ENCODE peak calls at places on chromosomes 11 and 22, in ten cellular contexts. J is anterior cingulate cortex; I is iris pigment epithelial cell; N is activated naive CD4-positive, alpha-beta T cell; V is stimulated activated CD4-positive, alpha-beta T cell treated with anti-CD3 and anti-CD28 coated beads, Interleukin-15, amount 100 ng/mL, for 1 hour; K is astrocyte of the cerebellum; T is suprapubic skin; M is naive thymus-derived CD8-positive, alpha-beta T cell; O is posterior vena cava; P is stimulated activated CD8-positive, alpha-beta memory T cell treated with anti-CD3 and anti-CD28 coated beads, Interleukin-4, amount 100 ng/mL, for 48 hours. C is an unnamed sample.

GRCh38 chr11:117829369-117829725 is 4.8 kb upstream of the FXYD2 start:
- DNase-seq in J (no peak), I (no peak), N (no peak), V (no peak), K (no peak), T (no peak), M (no peak), O (peak; percentile 69), P (peak; percentile 27), C (no peak)

GRCh38 chr11:98101329-98101728 is 919.4 kb upstream of the CNTN5 start:
- DNase-seq in J (no peak), I (no peak), N (no peak), V (no peak), K (no peak), T (no peak), M (no peak), O (no peak), P (no peak), C (no peak)

GRCh38 chr11:69670158-69670845 is 4.9 kb downstream of the LTO1 start:
- DNase-seq in J (no peak), I (peak; percentile 74), N (peak; percentile 41), V (peak; percentile 41), K (peak; percentile 78), T (peak; percentile 93), M (peak; percentile 56), O (peak; percentile 95), P (peak; percentile 78), C (peak; percentile 79)

GRCh38 chr11:101482556-101483124 is 101.2 kb downstream of the TRPC6 start:
- DNase-seq in J (no peak), I (no peak), N (no peak), V (no peak), K (no peak), T (no peak), M (no peak), O (no peak), P (no peak), C (no peak)

GRCh38 chr11:64204080-64204440 is 2.5 kb upstream of the FERMT3 start:
- DNase-seq in J (no peak), I (no peak), N (no peak), V (no peak), K (no peak), T (no peak), M (no peak), O (no peak), P (no peak), C (no peak)

GRCh38 chr22:46040471-46041465 is 63.8 kb upstream of the WNT7B start:
- DNase-seq in J (no peak), I (no peak), N (no peak), V (no peak), K (no peak), T (peak; percentile 74), M (no peak), O (peak; percentile 42), P (no peak), C (no peak)

GRCh38 chr22:48885271-48885918 is 942.3 kb downstream of the BRD1 start:
- DNase-seq in J (no peak), I (no peak), N (no peak), V (no peak), K (no peak), T (peak; percentile 64), M (no peak), O (peak; percentile 75), P (no peak), C (no peak)

GRCh38 chr11:48012051-48012391 is 31.7 kb downstream of the PTPRJ start:
- DNase-seq in J (no peak), I (no peak), N (no peak), V (no peak), K (no peak), T (no peak), M (no peak), O (no peak), P (peak; percentile 78), C (no peak)

GRCh38 chr22:29987143-29987542 is 93.1 kb upstream of the HORMAD2 start:
- DNase-seq in J (no peak), I (no peak), N (no peak), V (no peak), K (no peak), T (no peak), M (no peak), O (no peak), P (no peak), C (no peak)

GRCh38 chr11:46338988-46339666 is 8.1 kb upstream of the DGKZ start:
- DNase-seq in J (no peak), I (no peak), N (no peak), V (no peak), K (no peak), T (no peak), M (no peak), O (no peak), P (no peak), C (no peak)

GRCh38 chr11:12099132-12099873 is 11.1 kb upstream of the MICAL2 start:
- DNase-seq in J (no peak), I (no peak), N (no peak), V (no peak), K (no peak), T (no peak), M (no peak), O (no peak), P (no peak), C (no peak)

GRCh38 chr22:26485991-26486390 is 2.3 kb downstream of the SRRD start:
- DNase-seq in J (no peak), I (no peak), N (no peak), V (no peak), K (no peak), T (no peak), M (no peak), O (no peak), P (no peak), C (no peak)

GRCh38 chr22:30877662-30878515 is 90.7 kb downstream of the MORC2 start:
- DNase-seq in J (no peak), I (no peak), N (no peak), V (no peak), K (no peak), T (no peak), M (no peak), O (peak; percentile 67), P (no peak), C (no peak)

GRCh38 chr11:93861808-93862207 is 11.4 kb upstream of the VSTM5 start:
- DNase-seq in J (no peak), I (no peak), N (no peak), V (no peak), K (no peak), T (no peak), M (no peak), O (no peak), P (no peak), C (no peak)

GRCh38 chr22:37270928-37271650 is 11.2 kb upstream of the CYTH4 start:
- DNase-seq in J (no peak), I (peak; percentile 27), N (no peak), V (no peak), K (no peak), T (no peak), M (no peak), O (peak; percentile 74), P (no peak), C (no peak)

GRCh38 chr11:37978647-37979046 is 1380.6 kb upstream of the RAG2 start:
- DNase-seq in J (no peak), I (no peak), N (no peak), V (no peak), K (no peak), T (no peak), M (no peak), O (no peak), P (no peak), C (no peak)

GRCh38 chr11:22337571-22338464 is at the start of gene SLC17A6:
- DNase-seq in J (no peak), I (peak; percentile 15), N (no peak), V (no peak), K (peak; percentile 13), T (no peak), M (no peak), O (no peak), P (no peak), C (no peak)

GRCh38 chr22:38773363-38773946 is 17.7 kb upstream of the SUN2 start:
- DNase-seq in J (no peak), I (no peak), N (no peak), V (no peak), K (no peak), T (no peak), M (no peak), O (no peak), P (no peak), C (no peak)

GRCh38 chr11:9001736-9002135 is 2.1 kb downstream of the NRIP3 start:
- DNase-seq in J (no peak), I (peak; percentile 86), N (peak; percentile 10), V (no peak), K (no peak), T (no peak), M (no peak), O (no peak), P (peak; percentile 59), C (no peak)

GRCh38 chr11:47981667-47982404 is 1.5 kb downstream of the PTPRJ start:
- DNase-seq in J (no peak), I (no peak), N (no peak), V (no peak), K (no peak), T (no peak), M (no peak), O (peak; percentile 82), P (peak; percentile 43), C (no peak)

GRCh38 chr11:95883381-95883780 is 40.5 kb downstream of the MTMR2 start:
- DNase-seq in J (no peak), I (no peak), N (no peak), V (no peak), K (no peak), T (no peak), M (no peak), O (no peak), P (no peak), C (no peak)

GRCh38 chr11:122599434-122599833 is 56.1 kb upstream of the UBASH3B start:
- DNase-seq in J (no peak), I (no peak), N (no peak), V (no peak), K (no peak), T (no peak), M (no peak), O (no peak), P (no peak), C (no peak)

GRCh38 chr11:1846453-1846932 is 6.4 kb upstream of the LSP1 start:
- DNase-seq in J (no peak), I (no peak), N (no peak), V (no peak), K (no peak), T (no peak), M (no peak), O (no peak), P (no peak), C (no peak)